ENCODE peak calls at places on chromosomes 16 and 17, in nine cellular contexts. T is GM06990, J is RWPE1, Q is HCT116, A is aorta, M is cardiac septum, Y is substantia nigra, R is CMK, V is KBM-7. L is an unnamed sample.

GRCh38 chr16:22192261-22193133 is 13.6 kb upstream of the EEF2K start:
- DNase-seq in T (peak; percentile 58), J (peak; percentile 40), Q (no peak), A (peak; percentile 91), M (peak; percentile 86), Y (peak; percentile 57), R (no peak), V (peak; percentile 90), L (peak; percentile 92)

GRCh38 chr17:7838291-7839075 is 4.5 kb downstream of the KDM6B start:
- DNase-seq in T (no peak), J (no peak), Q (no peak), A (no peak), M (peak; percentile 76), Y (peak; percentile 62), R (peak; percentile 85), V (peak; percentile 79), L (peak; percentile 62)

GRCh38 chr16:4639899-4640509 is 15.4 kb downstream of the MGRN1 start:
- DNase-seq in T (no peak), J (no peak), Q (no peak), A (no peak), M (no peak), Y (no peak), R (no peak), V (no peak), L (no peak)

GRCh38 chr17:15122857-15123256 is 142.3 kb downstream of the PMP22 start:
- DNase-seq in T (no peak), J (no peak), Q (no peak), A (no peak), M (no peak), Y (no peak), R (no peak), V (no peak), L (no peak)

GRCh38 chr17:7388856-7389255 is 5.5 kb downstream of the PLSCR3 start:
- DNase-seq in T (no peak), J (no peak), Q (no peak), A (no peak), M (no peak), Y (no peak), R (no peak), V (no peak), L (no peak)

GRCh38 chr16:29815032-29815721 is 775 bp upstream of the PAGR1 start:
- DNase-seq in T (no peak), J (no peak), Q (no peak), A (no peak), M (no peak), Y (no peak), R (no peak), V (peak; percentile 18), L (no peak)

GRCh38 chr17:38707678-38708351 is 2.7 kb downstream of the MLLT6 start:
- DNase-seq in T (no peak), J (no peak), Q (no peak), A (no peak), M (no peak), Y (no peak), R (no peak), V (no peak), L (no peak)

GRCh38 chr16:17633146-17633966 is 162.6 kb upstream of the XYLT1 start:
- DNase-seq in T (no peak), J (peak; percentile 65), Q (no peak), A (no peak), M (no peak), Y (no peak), R (no peak), V (no peak), L (no peak)

GRCh38 chr16:30003670-30004423 is 7.0 kb downstream of the DOC2A start:
- DNase-seq in T (no peak), J (no peak), Q (no peak), A (peak; percentile 59), M (no peak), Y (no peak), R (no peak), V (no peak), L (no peak)

GRCh38 chr17:77875881-77876509 is 82.5 kb upstream of the TNRC6C start:
- DNase-seq in T (no peak), J (no peak), Q (peak; percentile 75), A (no peak), M (no peak), Y (no peak), R (no peak), V (peak; percentile 64), L (no peak)

GRCh38 chr17:65537845-65538678 is 23.4 kb downstream of the AXIN2 start:
- DNase-seq in T (no peak), J (no peak), Q (no peak), A (no peak), M (no peak), Y (no peak), R (no peak), V (no peak), L (no peak)

GRCh38 chr17:1374426-1375177 is 25.4 kb downstream of the YWHAE start:
- DNase-seq in T (no peak), J (no peak), Q (no peak), A (no peak), M (no peak), Y (no peak), R (no peak), V (no peak), L (no peak)

GRCh38 chr17:62597920-62598319 is 29.6 kb upstream of the MRC2 start:
- DNase-seq in T (no peak), J (no peak), Q (no peak), A (no peak), M (no peak), Y (no peak), R (no peak), V (no peak), L (no peak)

GRCh38 chr17:52106070-52106469 is 52.4 kb downstream of the CA10 start:
- DNase-seq in T (no peak), J (no peak), Q (no peak), A (no peak), M (no peak), Y (no peak), R (no peak), V (no peak), L (no peak)

GRCh38 chr17:64020068-64020766 is at the start of gene ICAM2:
- DNase-seq in T (peak; percentile 85), J (no peak), Q (no peak), A (no peak), M (no peak), Y (no peak), R (peak; percentile 88), V (peak; percentile 93), L (no peak)

GRCh38 chr17:11598274-11599221 is at the start of gene DNAH9:
- DNase-seq in T (no peak), J (peak; percentile 4), Q (no peak), A (peak; percentile 94), M (peak; percentile 96), Y (peak; percentile 75), R (no peak), V (peak; percentile 94), L (peak; percentile 96)

GRCh38 chr17:70158581-70158980 is 10.8 kb upstream of the KCNJ2 start:
- DNase-seq in T (no peak), J (no peak), Q (no peak), A (no peak), M (no peak), Y (no peak), R (no peak), V (no peak), L (no peak)

GRCh38 chr16:74950511-74950910 is 34.4 kb downstream of the WDR59 start:
- DNase-seq in T (no peak), J (no peak), Q (no peak), A (no peak), M (no peak), Y (no peak), R (no peak), V (no peak), L (peak; percentile 47)

GRCh38 chr16:84115919-84116719 is 623 bp downstream of the MBTPS1 start:
- DNase-seq in T (no peak), J (peak; percentile 28), Q (no peak), A (no peak), M (peak; percentile 75), Y (no peak), R (peak; percentile 20), V (peak; percentile 49), L (no peak)

GRCh38 chr17:75410141-75410540 is 4.7 kb upstream of the GRB2 start:
- DNase-seq in T (no peak), J (no peak), Q (no peak), A (no peak), M (no peak), Y (no peak), R (no peak), V (no peak), L (peak; percentile 55)

GRCh38 chr16:75340715-75341500 is 89.5 kb upstream of the BCAR1 start:
- DNase-seq in T (no peak), J (no peak), Q (no peak), A (no peak), M (no peak), Y (no peak), R (no peak), V (no peak), L (no peak)

GRCh38 chr17:20009302-20010098 is at the start of gene SPECC1:
- DNase-seq in T (peak; percentile 87), J (peak; percentile 75), Q (peak; percentile 49), A (peak; percentile 95), M (peak; percentile 93), Y (peak; percentile 23), R (peak; percentile 62), V (peak; percentile 91), L (peak; percentile 96)

GRCh38 chr16:53061701-53062159 is 6.9 kb downstream of the CHD9 start:
- DNase-seq in T (peak; percentile 80), J (no peak), Q (no peak), A (no peak), M (no peak), Y (no peak), R (no peak), V (peak; percentile 23), L (peak; percentile 85)

GRCh38 chr17:79792984-79793923 is 3.6 kb downstream of the CBX8 start:
- DNase-seq in T (no peak), J (no peak), Q (no peak), A (no peak), M (no peak), Y (no peak), R (no peak), V (no peak), L (no peak)

GRCh38 chr17:60355663-60356594 is 36.0 kb downstream of the USP32 start:
- DNase-seq in T (no peak), J (no peak), Q (no peak), A (no peak), M (no peak), Y (no peak), R (no peak), V (no peak), L (no peak)

GRCh38 chr16:23640669-23640958 is 496 bp downstream of the PALB2 start:
- DNase-seq in T (no peak), J (peak; percentile 44), Q (no peak), A (no peak), M (no peak), Y (no peak), R (peak; percentile 15), V (no peak), L (no peak)

GRCh38 chr17:51347851-51348584 is 87.7 kb downstream of the UTP18 start:
- DNase-seq in T (no peak), J (no peak), Q (no peak), A (no peak), M (no peak), Y (no peak), R (no peak), V (no peak), L (no peak)

GRCh38 chr17:7250655-7251329 is 742 bp downstream of the CTDNEP1 start:
- DNase-seq in T (no peak), J (no peak), Q (no peak), A (no peak), M (no peak), Y (no peak), R (no peak), V (no peak), L (no peak)

GRCh38 chr17:19897901-19898300 is 30.2 kb upstream of the ULK2 start:
- DNase-seq in T (no peak), J (peak; percentile 53), Q (peak; percentile 16), A (no peak), M (no peak), Y (no peak), R (no peak), V (no peak), L (peak; percentile 47)

GRCh38 chr16:49876716-49877129 is 20.8 kb upstream of the ZNF423 start:
- DNase-seq in T (peak; percentile 42), J (peak; percentile 45), Q (no peak), A (peak; percentile 92), M (peak; percentile 82), Y (no peak), R (no peak), V (peak; percentile 43), L (peak; percentile 94)

GRCh38 chr16:56413381-56413780 is 12.0 kb downstream of the AMFR start:
- DNase-seq in T (no peak), J (no peak), Q (no peak), A (no peak), M (no peak), Y (no peak), R (no peak), V (no peak), L (no peak)

L was measured in mesenteric fat pad.